ENCODE peak calls at places on chromosomes 2 and 18, in six cellular contexts. M, V, A, T, S and C are unnamed samples.

GRCh38 chr18:40355701-40356100 is 1599.3 kb upstream of the PIK3C3 start:
- DNase-seq in M (no peak), V (no peak), A (no peak), T (no peak), S (no peak), C (no peak)

GRCh38 chr18:57589162-57589561 is 2.7 kb upstream of the FECH start:
- DNase-seq in M (no peak), V (no peak), A (no peak), T (no peak), S (no peak), C (no peak)

GRCh38 chr2:216215991-216216390 is 106.8 kb downstream of the XRCC5 start:
- DNase-seq in M (no peak), V (no peak), A (no peak), T (peak), S (no peak), C (peak)

GRCh38 chr2:9142551-9143263 is 63.9 kb upstream of the ASAP2 start:
- DNase-seq in M (peak), V (peak), A (peak), T (peak), S (peak), C (peak)

GRCh38 chr2:157304811-157305712 is 20.6 kb downstream of the ERMN start:
- DNase-seq in M (no peak), V (no peak), A (no peak), T (no peak), S (no peak), C (peak)

GRCh38 chr2:71669058-71669456 is 215.7 kb downstream of the DYSF start:
- DNase-seq in M (no peak), V (no peak), A (no peak), T (no peak), S (no peak), C (no peak)

GRCh38 chr2:102061962-102062795 is 70.4 kb downstream of the IL1R2 start:
- DNase-seq in M (no peak), V (peak), A (no peak), T (no peak), S (no peak), C (no peak)

GRCh38 chr2:153057743-153058142 is 339.3 kb downstream of the ARL6IP6 start:
- DNase-seq in M (no peak), V (no peak), A (no peak), T (no peak), S (no peak), C (no peak)

GRCh38 chr2:24501813-24502212 is 10.8 kb downstream of the NCOA1 start:
- DNase-seq in M (no peak), V (no peak), A (no peak), T (no peak), S (no peak), C (no peak)

GRCh38 chr2:106350980-106351379 is 117.2 kb downstream of the RGPD3 start:
- DNase-seq in M (no peak), V (no peak), A (no peak), T (no peak), S (no peak), C (no peak)

GRCh38 chr2:238739668-238740067 is 108.2 kb upstream of the TWIST2 start:
- DNase-seq in M (no peak), V (no peak), A (no peak), T (no peak), S (no peak), C (no peak)

GRCh38 chr2:153575171-153575853 is 96.8 kb upstream of the RPRM start:
- DNase-seq in M (no peak), V (no peak), A (no peak), T (no peak), S (no peak), C (peak)

GRCh38 chr2:100957971-100958653 is 44.0 kb upstream of the RPL31 start:
- DNase-seq in M (no peak), V (no peak), A (no peak), T (no peak), S (no peak), C (no peak)

GRCh38 chr18:32661486-32662299 is 111.1 kb downstream of the KLHL14 start:
- DNase-seq in M (no peak), V (peak), A (no peak), T (peak), S (no peak), C (peak)